ENCODE peak calls at places on chromosome 19, in seven cellular contexts. One of them, this sample, is unnamed.

GRCh38 chr19:49338691-49339363 is 3.6 kb downstream of the CD37 start:
- DNase-seq in D721Med: no peak
- DNase-seq in GF-D8: no peak
- DNase-seq in HFF-Myc: no peak
- DNase-seq in fibroblast of lung: peak; percentile 19
- DNase-seq in naive thymus-derived CD8-positive, alpha-beta T cell: no peak
- DNase-seq in G401: no peak
- DNase-seq in this sample: no peak

GRCh38 chr19:14409157-14410053 is 9.7 kb downstream of the DDX39A start:
- DNase-seq in D721Med: no peak
- DNase-seq in GF-D8: no peak
- DNase-seq in HFF-Myc: no peak
- DNase-seq in fibroblast of lung: no peak
- DNase-seq in naive thymus-derived CD8-positive, alpha-beta T cell: no peak
- DNase-seq in G401: no peak
- DNase-seq in this sample: no peak

GRCh38 chr19:39277598-39277997 is 9.4 kb downstream of the IFNL2 start:
- DNase-seq in D721Med: no peak
- DNase-seq in GF-D8: no peak
- DNase-seq in HFF-Myc: no peak
- DNase-seq in fibroblast of lung: no peak
- DNase-seq in naive thymus-derived CD8-positive, alpha-beta T cell: no peak
- DNase-seq in G401: no peak
- DNase-seq in this sample: no peak

GRCh38 chr19:40691421-40692211 is 1.2 kb upstream of the NUMBL start:
- DNase-seq in D721Med: peak; percentile 68
- DNase-seq in GF-D8: no peak
- DNase-seq in HFF-Myc: no peak
- DNase-seq in fibroblast of lung: peak; percentile 5
- DNase-seq in naive thymus-derived CD8-positive, alpha-beta T cell: peak; percentile 14
- DNase-seq in G401: peak; percentile 49
- DNase-seq in this sample: no peak

GRCh38 chr19:55898911-55899310 is 33.2 kb downstream of the NLRP13 start:
- DNase-seq in D721Med: no peak
- DNase-seq in GF-D8: no peak
- DNase-seq in HFF-Myc: no peak
- DNase-seq in fibroblast of lung: no peak
- DNase-seq in naive thymus-derived CD8-positive, alpha-beta T cell: no peak
- DNase-seq in G401: no peak
- DNase-seq in this sample: no peak

GRCh38 chr19:7596191-7596937 is 701 bp downstream of the CAMSAP3 start:
- DNase-seq in D721Med: no peak
- DNase-seq in GF-D8: no peak
- DNase-seq in HFF-Myc: no peak
- DNase-seq in fibroblast of lung: no peak
- DNase-seq in naive thymus-derived CD8-positive, alpha-beta T cell: no peak
- DNase-seq in G401: no peak
- DNase-seq in this sample: no peak

GRCh38 chr19:35557539-35558399 is 5.7 kb downstream of the ATP4A start:
- DNase-seq in D721Med: peak; percentile 79
- DNase-seq in GF-D8: no peak
- DNase-seq in HFF-Myc: no peak
- DNase-seq in fibroblast of lung: peak; percentile 48
- DNase-seq in naive thymus-derived CD8-positive, alpha-beta T cell: peak; percentile 41
- DNase-seq in G401: peak; percentile 78
- DNase-seq in this sample: no peak

GRCh38 chr19:4870025-4870700 is 2.7 kb upstream of the PLIN3 start:
- DNase-seq in D721Med: peak; percentile 0
- DNase-seq in GF-D8: peak; percentile 28
- DNase-seq in HFF-Myc: peak; percentile 95
- DNase-seq in fibroblast of lung: peak; percentile 94
- DNase-seq in naive thymus-derived CD8-positive, alpha-beta T cell: no peak
- DNase-seq in G401: no peak
- DNase-seq in this sample: peak; percentile 56

GRCh38 chr19:50547385-50548190 is 20.6 kb downstream of the LRRC4B start:
- DNase-seq in D721Med: no peak
- DNase-seq in GF-D8: no peak
- DNase-seq in HFF-Myc: no peak
- DNase-seq in fibroblast of lung: no peak
- DNase-seq in naive thymus-derived CD8-positive, alpha-beta T cell: no peak
- DNase-seq in G401: peak; percentile 66
- DNase-seq in this sample: no peak

GRCh38 chr19:45097776-45098520 is 5.0 kb downstream of the PPP1R37 start:
- DNase-seq in D721Med: no peak
- DNase-seq in GF-D8: no peak
- DNase-seq in HFF-Myc: peak; percentile 84
- DNase-seq in fibroblast of lung: peak; percentile 92
- DNase-seq in naive thymus-derived CD8-positive, alpha-beta T cell: no peak
- DNase-seq in G401: no peak
- DNase-seq in this sample: peak; percentile 72

GRCh38 chr19:58182577-58182988 is 278 bp upstream of the ZNF274 start:
- DNase-seq in D721Med: no peak
- DNase-seq in GF-D8: peak; percentile 90
- DNase-seq in HFF-Myc: no peak
- DNase-seq in fibroblast of lung: no peak
- DNase-seq in naive thymus-derived CD8-positive, alpha-beta T cell: no peak
- DNase-seq in G401: no peak
- DNase-seq in this sample: no peak

GRCh38 chr19:19217110-19217509 is 5.4 kb downstream of the NCAN start:
- DNase-seq in D721Med: no peak
- DNase-seq in GF-D8: no peak
- DNase-seq in HFF-Myc: no peak
- DNase-seq in fibroblast of lung: peak; percentile 19
- DNase-seq in naive thymus-derived CD8-positive, alpha-beta T cell: no peak
- DNase-seq in G401: no peak
- DNase-seq in this sample: no peak

GRCh38 chr19:5289060-5289990 is 51.3 kb downstream of the PTPRS start:
- DNase-seq in D721Med: no peak
- DNase-seq in GF-D8: no peak
- DNase-seq in HFF-Myc: no peak
- DNase-seq in fibroblast of lung: no peak
- DNase-seq in naive thymus-derived CD8-positive, alpha-beta T cell: no peak
- DNase-seq in G401: no peak
- DNase-seq in this sample: no peak

GRCh38 chr19:1582201-1582600 is 10.5 kb downstream of the MBD3 start:
- DNase-seq in D721Med: no peak
- DNase-seq in GF-D8: no peak
- DNase-seq in HFF-Myc: no peak
- DNase-seq in fibroblast of lung: no peak
- DNase-seq in naive thymus-derived CD8-positive, alpha-beta T cell: no peak
- DNase-seq in G401: no peak
- DNase-seq in this sample: no peak

GRCh38 chr19:37966211-37967072 is 59.4 kb downstream of the SIPA1L3 start:
- DNase-seq in D721Med: no peak
- DNase-seq in GF-D8: no peak
- DNase-seq in HFF-Myc: peak; percentile 14
- DNase-seq in fibroblast of lung: no peak
- DNase-seq in naive thymus-derived CD8-positive, alpha-beta T cell: no peak
- DNase-seq in G401: peak; percentile 93
- DNase-seq in this sample: no peak

GRCh38 chr19:1828279-1829238 is 16.5 kb upstream of the ATP8B3 start:
- DNase-seq in D721Med: no peak
- DNase-seq in GF-D8: no peak
- DNase-seq in HFF-Myc: no peak
- DNase-seq in fibroblast of lung: no peak
- DNase-seq in naive thymus-derived CD8-positive, alpha-beta T cell: no peak
- DNase-seq in G401: no peak
- DNase-seq in this sample: no peak

GRCh38 chr19:50330365-50331078 is 1.3 kb upstream of the KCNC3 start:
- DNase-seq in D721Med: peak; percentile 88
- DNase-seq in GF-D8: peak; percentile 40
- DNase-seq in HFF-Myc: no peak
- DNase-seq in fibroblast of lung: no peak
- DNase-seq in naive thymus-derived CD8-positive, alpha-beta T cell: peak; percentile 78
- DNase-seq in G401: peak; percentile 93
- DNase-seq in this sample: no peak

GRCh38 chr19:52066258-52066866 is 17.7 kb upstream of the ZNF432 start:
- DNase-seq in D721Med: no peak
- DNase-seq in GF-D8: no peak
- DNase-seq in HFF-Myc: no peak
- DNase-seq in fibroblast of lung: no peak
- DNase-seq in naive thymus-derived CD8-positive, alpha-beta T cell: no peak
- DNase-seq in G401: no peak
- DNase-seq in this sample: no peak

GRCh38 chr19:32824906-32825608 is 44.5 kb downstream of the SLC7A9 start:
- DNase-seq in D721Med: no peak
- DNase-seq in GF-D8: no peak
- DNase-seq in HFF-Myc: no peak
- DNase-seq in fibroblast of lung: no peak
- DNase-seq in naive thymus-derived CD8-positive, alpha-beta T cell: no peak
- DNase-seq in G401: no peak
- DNase-seq in this sample: no peak

GRCh38 chr19:958967-959685 is 25.0 kb upstream of the WDR18 start:
- DNase-seq in D721Med: no peak
- DNase-seq in GF-D8: no peak
- DNase-seq in HFF-Myc: no peak
- DNase-seq in fibroblast of lung: peak; percentile 9
- DNase-seq in naive thymus-derived CD8-positive, alpha-beta T cell: no peak
- DNase-seq in G401: no peak
- DNase-seq in this sample: no peak

GRCh38 chr19:21569497-21569870 is 64.1 kb downstream of the ZNF429 start:
- DNase-seq in D721Med: no peak
- DNase-seq in GF-D8: no peak
- DNase-seq in HFF-Myc: no peak
- DNase-seq in fibroblast of lung: peak; percentile 57
- DNase-seq in naive thymus-derived CD8-positive, alpha-beta T cell: no peak
- DNase-seq in G401: peak; percentile 84
- DNase-seq in this sample: peak; percentile 1

GRCh38 chr19:3095375-3096191 is 1.4 kb downstream of the GNA11 start:
- DNase-seq in D721Med: peak; percentile 19
- DNase-seq in GF-D8: no peak
- DNase-seq in HFF-Myc: no peak
- DNase-seq in fibroblast of lung: no peak
- DNase-seq in naive thymus-derived CD8-positive, alpha-beta T cell: peak; percentile 79
- DNase-seq in G401: no peak
- DNase-seq in this sample: no peak

GRCh38 chr19:49560358-49560900 is 19.9 kb downstream of the NOSIP start:
- DNase-seq in D721Med: no peak
- DNase-seq in GF-D8: no peak
- DNase-seq in HFF-Myc: no peak
- DNase-seq in fibroblast of lung: no peak
- DNase-seq in naive thymus-derived CD8-positive, alpha-beta T cell: peak; percentile 53
- DNase-seq in G401: no peak
- DNase-seq in this sample: no peak

GRCh38 chr19:38869160-38869835 is 8.8 kb downstream of the RINL start:
- DNase-seq in D721Med: no peak
- DNase-seq in GF-D8: no peak
- DNase-seq in HFF-Myc: no peak
- DNase-seq in fibroblast of lung: no peak
- DNase-seq in naive thymus-derived CD8-positive, alpha-beta T cell: peak; percentile 26
- DNase-seq in G401: peak; percentile 35
- DNase-seq in this sample: no peak

GRCh38 chr19:46056536-46056935 is 15.7 kb upstream of the IGFL4 start:
- DNase-seq in D721Med: no peak
- DNase-seq in GF-D8: no peak
- DNase-seq in HFF-Myc: no peak
- DNase-seq in fibroblast of lung: no peak
- DNase-seq in naive thymus-derived CD8-positive, alpha-beta T cell: no peak
- DNase-seq in G401: no peak
- DNase-seq in this sample: no peak

GRCh38 chr19:17409990-17410389 is 4.6 kb upstream of the BST2 start:
- DNase-seq in D721Med: no peak
- DNase-seq in GF-D8: no peak
- DNase-seq in HFF-Myc: no peak
- DNase-seq in fibroblast of lung: peak; percentile 72
- DNase-seq in naive thymus-derived CD8-positive, alpha-beta T cell: no peak
- DNase-seq in G401: no peak
- DNase-seq in this sample: no peak

GRCh38 chr19:45567609-45568008 is 17.0 kb downstream of the OPA3 start:
- DNase-seq in D721Med: no peak
- DNase-seq in GF-D8: no peak
- DNase-seq in HFF-Myc: no peak
- DNase-seq in fibroblast of lung: no peak
- DNase-seq in naive thymus-derived CD8-positive, alpha-beta T cell: no peak
- DNase-seq in G401: no peak
- DNase-seq in this sample: no peak

GRCh38 chr19:13024126-13024957 is 29.1 kb downstream of the NFIX start:
- DNase-seq in D721Med: no peak
- DNase-seq in GF-D8: no peak
- DNase-seq in HFF-Myc: no peak
- DNase-seq in fibroblast of lung: no peak
- DNase-seq in naive thymus-derived CD8-positive, alpha-beta T cell: no peak
- DNase-seq in G401: peak; percentile 81
- DNase-seq in this sample: no peak

GRCh38 chr19:19746286-19747213 is 13.6 kb upstream of the ZNF14 start:
- DNase-seq in D721Med: no peak
- DNase-seq in GF-D8: no peak
- DNase-seq in HFF-Myc: no peak
- DNase-seq in fibroblast of lung: no peak
- DNase-seq in naive thymus-derived CD8-positive, alpha-beta T cell: no peak
- DNase-seq in G401: no peak
- DNase-seq in this sample: no peak

GRCh38 chr19:33156354-33156753 is 24.4 kb downstream of the WDR88 start:
- DNase-seq in D721Med: no peak
- DNase-seq in GF-D8: no peak
- DNase-seq in HFF-Myc: no peak
- DNase-seq in fibroblast of lung: peak; percentile 26
- DNase-seq in naive thymus-derived CD8-positive, alpha-beta T cell: no peak
- DNase-seq in G401: no peak
- DNase-seq in this sample: no peak

GRCh38 chr19:54541712-54542111 is 31.9 kb upstream of the LILRA2 start:
- DNase-seq in D721Med: no peak
- DNase-seq in GF-D8: no peak
- DNase-seq in HFF-Myc: no peak
- DNase-seq in fibroblast of lung: no peak
- DNase-seq in naive thymus-derived CD8-positive, alpha-beta T cell: no peak
- DNase-seq in G401: no peak
- DNase-seq in this sample: no peak

GRCh38 chr19:18848860-18849661 is 17.3 kb downstream of the UPF1 start:
- DNase-seq in D721Med: no peak
- DNase-seq in GF-D8: no peak
- DNase-seq in HFF-Myc: no peak
- DNase-seq in fibroblast of lung: peak; percentile 67
- DNase-seq in naive thymus-derived CD8-positive, alpha-beta T cell: no peak
- DNase-seq in G401: peak; percentile 56
- DNase-seq in this sample: no peak

GRCh38 chr19:46573679-46574522 is 27.2 kb upstream of the CALM3 start:
- DNase-seq in D721Med: no peak
- DNase-seq in GF-D8: no peak
- DNase-seq in HFF-Myc: no peak
- DNase-seq in fibroblast of lung: no peak
- DNase-seq in naive thymus-derived CD8-positive, alpha-beta T cell: no peak
- DNase-seq in G401: no peak
- DNase-seq in this sample: no peak

GRCh38 chr19:5285955-5286354 is 54.7 kb downstream of the PTPRS start:
- DNase-seq in D721Med: no peak
- DNase-seq in GF-D8: no peak
- DNase-seq in HFF-Myc: no peak
- DNase-seq in fibroblast of lung: no peak
- DNase-seq in naive thymus-derived CD8-positive, alpha-beta T cell: no peak
- DNase-seq in G401: no peak
- DNase-seq in this sample: no peak

GRCh38 chr19:4139614-4140236 is 13.7 kb upstream of the CREB3L3 start:
- DNase-seq in D721Med: peak; percentile 69
- DNase-seq in GF-D8: no peak
- DNase-seq in HFF-Myc: no peak
- DNase-seq in fibroblast of lung: peak; percentile 52
- DNase-seq in naive thymus-derived CD8-positive, alpha-beta T cell: peak; percentile 82
- DNase-seq in G401: peak; percentile 66
- DNase-seq in this sample: no peak

GRCh38 chr19:6811906-6812305 is 39.4 kb downstream of the VAV1 start:
- DNase-seq in D721Med: no peak
- DNase-seq in GF-D8: no peak
- DNase-seq in HFF-Myc: peak; percentile 5
- DNase-seq in fibroblast of lung: peak; percentile 37
- DNase-seq in naive thymus-derived CD8-positive, alpha-beta T cell: no peak
- DNase-seq in G401: peak; percentile 14
- DNase-seq in this sample: peak; percentile 23

GRCh38 chr19:51480590-51480989 is 2.3 kb downstream of the CEACAM18 start:
- DNase-seq in D721Med: no peak
- DNase-seq in GF-D8: no peak
- DNase-seq in HFF-Myc: no peak
- DNase-seq in fibroblast of lung: no peak
- DNase-seq in naive thymus-derived CD8-positive, alpha-beta T cell: no peak
- DNase-seq in G401: no peak
- DNase-seq in this sample: no peak